ENCODE peak calls at places on chromosomes 1 and 21, in six cellular contexts. J, R, G, L, V and Q are unnamed samples.

GRCh38 chr1:33097137-33097611 is 16.2 kb downstream of the AZIN2 start:
- DNase-seq in R (no peak), J (no peak), L (no peak), G (no peak), V (no peak), Q (peak; percentile 2)

GRCh38 chr1:37473431-37474050 is 839 bp upstream of the ZC3H12A start:
- DNase-seq in J (peak; percentile 54), V (no peak), G (no peak), L (no peak), R (no peak), Q (no peak)

GRCh38 chr1:203744008-203744972 is 20.7 kb upstream of the LAX1 start:
- DNase-seq in L (no peak), V (no peak), J (no peak), R (no peak), G (peak; percentile 8), Q (peak; percentile 37)

GRCh38 chr1:232891656-232892317 is 58.6 kb upstream of the NTPCR start:
- DNase-seq in R (no peak), G (no peak), J (peak; percentile 60), V (no peak), L (no peak), Q (no peak)

GRCh38 chr1:233281711-233282581 is 13.6 kb downstream of the PCNX2 start:
- DNase-seq in J (no peak), R (peak; percentile 31), V (no peak), G (no peak), L (no peak), Q (no peak)

GRCh38 chr1:66271216-66271903 is 262.6 kb upstream of the SGIP1 start:
- DNase-seq in J (peak; percentile 97), R (peak; percentile 90), L (peak; percentile 80), G (peak; percentile 98), V (peak; percentile 66), Q (peak; percentile 42)

GRCh38 chr1:221392453-221392852 is 349.4 kb downstream of the DUSP10 start:
- DNase-seq in G (peak; percentile 81), J (peak; percentile 98), V (peak; percentile 11), L (no peak), R (no peak), Q (no peak)

GRCh38 chr1:36651176-36651910 is 168.6 kb upstream of the CSF3R start:
- DNase-seq in R (no peak), G (no peak), L (no peak), V (no peak), J (no peak), Q (no peak)

GRCh38 chr21:39373634-39374033 is 24.7 kb upstream of the HMGN1 start:
- DNase-seq in R (no peak), G (no peak), V (peak; percentile 47), L (peak; percentile 67), J (peak; percentile 39), Q (no peak)

GRCh38 chr1:42056460-42056859 is 96.8 kb upstream of the GUCA2B start:
- DNase-seq in G (no peak), L (no peak), V (no peak), J (no peak), R (no peak), Q (no peak)

GRCh38 chr1:210646258-210646616 is 317.5 kb downstream of the HHAT start:
- DNase-seq in V (no peak), G (no peak), R (no peak), L (no peak), J (no peak), Q (no peak)

GRCh38 chr1:3590951-3591865 is 20.1 kb downstream of the MEGF6 start:
- DNase-seq in R (no peak), V (no peak), G (no peak), J (no peak), L (no peak), Q (peak; percentile 67)

GRCh38 chr1:17199267-17200044 is 5.5 kb upstream of the PADI1 start:
- DNase-seq in J (no peak), G (no peak), V (no peak), R (no peak), L (no peak), Q (no peak)

GRCh38 chr1:51295926-51296325 is 34.4 kb downstream of the TTC39A start:
- DNase-seq in G (no peak), L (no peak), V (no peak), R (no peak), J (no peak), Q (no peak)

GRCh38 chr1:207933205-207933800 is 22.4 kb upstream of the CD34 start:
- DNase-seq in V (no peak), J (no peak), L (no peak), G (no peak), R (no peak), Q (no peak)

GRCh38 chr21:40769231-40769630 is 77.7 kb downstream of the DSCAM start:
- DNase-seq in R (no peak), G (no peak), J (no peak), L (no peak), V (no peak), Q (no peak)

GRCh38 chr1:26391450-26391849 is 18.9 kb upstream of the ZNF683 start:
- DNase-seq in G (peak; percentile 26), V (peak; percentile 75), L (peak; percentile 42), J (peak; percentile 78), R (no peak), Q (peak; percentile 80)

GRCh38 chr1:84632975-84633427 is 57.3 kb downstream of the SSX2IP start:
- DNase-seq in L (peak; percentile 12), V (peak; percentile 41), G (peak; percentile 30), J (peak; percentile 62), R (peak; percentile 32), Q (no peak)

GRCh38 chr1:16628361-16629111 is 15.2 kb upstream of the NBPF1 start:
- DNase-seq in L (no peak), V (no peak), J (no peak), R (no peak), G (no peak), Q (no peak)

GRCh38 chr21:28776251-28776650 is 216.4 kb downstream of the LTN1 start:
- DNase-seq in J (no peak), R (no peak), L (no peak), G (no peak), V (peak; percentile 51), Q (no peak)

GRCh38 chr1:153577624-153578051 is 12.0 kb upstream of the S100A2 start:
- DNase-seq in R (no peak), V (no peak), J (no peak), L (no peak), G (no peak), Q (no peak)

GRCh38 chr1:239858058-239858457 is 233.6 kb upstream of the FMN2 start:
- DNase-seq in J (peak; percentile 84), R (no peak), L (no peak), G (no peak), V (no peak), Q (no peak)

GRCh38 chr1:186884266-186884665 is 55.5 kb downstream of the PLA2G4A start:
- DNase-seq in J (no peak), G (no peak), V (no peak), L (no peak), R (no peak), Q (no peak)

GRCh38 chr1:155681776-155682175 is 6.8 kb downstream of the YY1AP1 start:
- DNase-seq in L (no peak), J (no peak), V (no peak), R (no peak), G (no peak), Q (no peak)

GRCh38 chr1:54968581-54968980 is 11.8 kb upstream of the TMEM61 start:
- DNase-seq in J (no peak), R (no peak), V (no peak), L (no peak), G (no peak), Q (no peak)